ENCODE peak calls at places on chromosome 18, in five cellular contexts. One of them, this sample, is unnamed.

GRCh38 chr18:45843019-45843418 is 17.5 kb downstream of the SIGLEC15 start:
- DNase-seq in GM04504: no peak
- DNase-seq in cardiac muscle cell: no peak
- DNase-seq in activated T-helper 1 cell treated with Interleukin-2 at 50 U/mL for 16 hours: no peak
- DNase-seq in T-helper 9 cell: no peak
- DNase-seq in this sample: no peak

GRCh38 chr18:24964213-24964612 is 387.8 kb downstream of the ZNF521 start:
- DNase-seq in GM04504: no peak
- DNase-seq in cardiac muscle cell: no peak
- DNase-seq in activated T-helper 1 cell treated with Interleukin-2 at 50 U/mL for 16 hours: no peak
- DNase-seq in T-helper 9 cell: no peak
- DNase-seq in this sample: no peak

GRCh38 chr18:8667846-8668245 is 37.5 kb upstream of the MTCL1 start:
- DNase-seq in GM04504: no peak
- DNase-seq in cardiac muscle cell: no peak
- DNase-seq in activated T-helper 1 cell treated with Interleukin-2 at 50 U/mL for 16 hours: no peak
- DNase-seq in T-helper 9 cell: no peak
- DNase-seq in this sample: no peak

GRCh38 chr18:2471523-2471922 is 99.8 kb downstream of the METTL4 start:
- DNase-seq in GM04504: no peak
- DNase-seq in cardiac muscle cell: no peak
- DNase-seq in activated T-helper 1 cell treated with Interleukin-2 at 50 U/mL for 16 hours: no peak
- DNase-seq in T-helper 9 cell: no peak
- DNase-seq in this sample: no peak

GRCh38 chr18:35635171-35635570 is 53.6 kb downstream of the GALNT1 start:
- DNase-seq in GM04504: peak
- DNase-seq in cardiac muscle cell: no peak
- DNase-seq in activated T-helper 1 cell treated with Interleukin-2 at 50 U/mL for 16 hours: no peak
- DNase-seq in T-helper 9 cell: no peak
- DNase-seq in this sample: no peak

GRCh38 chr18:43587538-43588153 is 310.4 kb upstream of the SYT4 start:
- DNase-seq in GM04504: no peak
- DNase-seq in cardiac muscle cell: peak
- DNase-seq in activated T-helper 1 cell treated with Interleukin-2 at 50 U/mL for 16 hours: no peak
- DNase-seq in T-helper 9 cell: no peak
- DNase-seq in this sample: no peak

GRCh38 chr18:5463836-5464235 is 80.0 kb downstream of the EPB41L3 start:
- DNase-seq in GM04504: no peak
- DNase-seq in cardiac muscle cell: no peak
- DNase-seq in activated T-helper 1 cell treated with Interleukin-2 at 50 U/mL for 16 hours: no peak
- DNase-seq in T-helper 9 cell: no peak
- DNase-seq in this sample: no peak

GRCh38 chr18:76578571-76579300 is 83.7 kb upstream of the ZNF516 start:
- DNase-seq in GM04504: no peak
- DNase-seq in cardiac muscle cell: no peak
- DNase-seq in activated T-helper 1 cell treated with Interleukin-2 at 50 U/mL for 16 hours: no peak
- DNase-seq in T-helper 9 cell: no peak
- DNase-seq in this sample: no peak

GRCh38 chr18:8668381-8668780 is 37.0 kb upstream of the MTCL1 start:
- DNase-seq in GM04504: no peak
- DNase-seq in cardiac muscle cell: no peak
- DNase-seq in activated T-helper 1 cell treated with Interleukin-2 at 50 U/mL for 16 hours: no peak
- DNase-seq in T-helper 9 cell: no peak
- DNase-seq in this sample: no peak

GRCh38 chr18:12008181-12008767 is 27.0 kb downstream of the IMPA2 start:
- DNase-seq in GM04504: no peak
- DNase-seq in cardiac muscle cell: no peak
- DNase-seq in activated T-helper 1 cell treated with Interleukin-2 at 50 U/mL for 16 hours: no peak
- DNase-seq in T-helper 9 cell: no peak
- DNase-seq in this sample: no peak

GRCh38 chr18:7856733-7857132 is 289.6 kb downstream of the PTPRM start:
- DNase-seq in GM04504: no peak
- DNase-seq in cardiac muscle cell: no peak
- DNase-seq in activated T-helper 1 cell treated with Interleukin-2 at 50 U/mL for 16 hours: no peak
- DNase-seq in T-helper 9 cell: no peak
- DNase-seq in this sample: no peak

GRCh38 chr18:13180614-13181375 is 37.8 kb upstream of the LDLRAD4 start:
- DNase-seq in GM04504: no peak
- DNase-seq in cardiac muscle cell: no peak
- DNase-seq in activated T-helper 1 cell treated with Interleukin-2 at 50 U/mL for 16 hours: no peak
- DNase-seq in T-helper 9 cell: no peak
- DNase-seq in this sample: no peak

GRCh38 chr18:30908381-30908780 is 134.2 kb downstream of the DSC3 start:
- DNase-seq in GM04504: no peak
- DNase-seq in cardiac muscle cell: no peak
- DNase-seq in activated T-helper 1 cell treated with Interleukin-2 at 50 U/mL for 16 hours: no peak
- DNase-seq in T-helper 9 cell: no peak
- DNase-seq in this sample: no peak

GRCh38 chr18:22223263-22223960 is 54.0 kb downstream of the GATA6 start:
- DNase-seq in GM04504: peak
- DNase-seq in cardiac muscle cell: no peak
- DNase-seq in activated T-helper 1 cell treated with Interleukin-2 at 50 U/mL for 16 hours: no peak
- DNase-seq in T-helper 9 cell: no peak
- DNase-seq in this sample: no peak

GRCh38 chr18:23301971-23302370 is 151.1 kb upstream of the RIOK3 start:
- DNase-seq in GM04504: no peak
- DNase-seq in cardiac muscle cell: no peak
- DNase-seq in activated T-helper 1 cell treated with Interleukin-2 at 50 U/mL for 16 hours: no peak
- DNase-seq in T-helper 9 cell: no peak
- DNase-seq in this sample: no peak

GRCh38 chr18:48021273-48021914 is 90.9 kb upstream of the SMAD2 start:
- DNase-seq in GM04504: no peak
- DNase-seq in cardiac muscle cell: no peak
- DNase-seq in activated T-helper 1 cell treated with Interleukin-2 at 50 U/mL for 16 hours: no peak
- DNase-seq in T-helper 9 cell: no peak
- DNase-seq in this sample: no peak

GRCh38 chr18:4130734-4131719 is 324.1 kb downstream of the DLGAP1 start:
- DNase-seq in GM04504: no peak
- DNase-seq in cardiac muscle cell: no peak
- DNase-seq in activated T-helper 1 cell treated with Interleukin-2 at 50 U/mL for 16 hours: no peak
- DNase-seq in T-helper 9 cell: no peak
- DNase-seq in this sample: no peak

GRCh38 chr18:21481739-21482138 is 118.8 kb downstream of the ESCO1 start:
- DNase-seq in GM04504: no peak
- DNase-seq in cardiac muscle cell: no peak
- DNase-seq in activated T-helper 1 cell treated with Interleukin-2 at 50 U/mL for 16 hours: no peak
- DNase-seq in T-helper 9 cell: no peak
- DNase-seq in this sample: no peak

GRCh38 chr18:10099539-10100140 is 185.8 kb downstream of the VAPA start:
- DNase-seq in GM04504: peak
- DNase-seq in cardiac muscle cell: no peak
- DNase-seq in activated T-helper 1 cell treated with Interleukin-2 at 50 U/mL for 16 hours: no peak
- DNase-seq in T-helper 9 cell: no peak
- DNase-seq in this sample: no peak

GRCh38 chr18:57231846-57232245 is 85.0 kb downstream of the BOD1L2 start:
- DNase-seq in GM04504: no peak
- DNase-seq in cardiac muscle cell: no peak
- DNase-seq in activated T-helper 1 cell treated with Interleukin-2 at 50 U/mL for 16 hours: no peak
- DNase-seq in T-helper 9 cell: no peak
- DNase-seq in this sample: no peak

GRCh38 chr18:69951182-69951581 is 3.5 kb upstream of the CD226 start:
- DNase-seq in GM04504: no peak
- DNase-seq in cardiac muscle cell: no peak
- DNase-seq in activated T-helper 1 cell treated with Interleukin-2 at 50 U/mL for 16 hours: no peak
- DNase-seq in T-helper 9 cell: no peak
- DNase-seq in this sample: no peak

This sample was measured in SK-N-MC.